ENCODE peak calls at places on chromosomes 12 and 14, in seven cellular contexts. C is HS-5; J is effector memory CD4-positive, alpha-beta T cell; I is NCI-H2107; R is mucosa of descending colon; W is SW 1271; Y is MM.1S. K is an unnamed sample.

GRCh38 chr12:110246690-110247339 is 34.2 kb upstream of the ATP2A2 start:
- DNase-seq in C (no peak), W (no peak), J (no peak), Y (no peak), R (no peak), I (no peak), K (no peak)

GRCh38 chr12:105222326-105222655 is 13.7 kb downstream of the APPL2 start:
- DNase-seq in J (no peak), R (no peak), Y (no peak), I (no peak), W (no peak), C (no peak), K (no peak)

GRCh38 chr14:90621205-90621600 is 195.0 kb downstream of the TTC7B start:
- DNase-seq in Y (no peak), R (no peak), I (peak), W (no peak), C (no peak), J (no peak), K (no peak)

GRCh38 chr14:96245710-96246534 is 10.1 kb upstream of the BDKRB1 start:
- DNase-seq in I (peak), J (no peak), Y (no peak), C (no peak), R (no peak), W (no peak), K (no peak)

GRCh38 chr12:101685121-101685520 is 12.3 kb upstream of the CHPT1 start:
- DNase-seq in I (no peak), W (no peak), C (no peak), R (no peak), Y (no peak), J (no peak), K (no peak)

GRCh38 chr14:76780360-76780759 is 19.1 kb downstream of the VASH1 start:
- DNase-seq in R (no peak), C (no peak), J (no peak), Y (no peak), I (no peak), W (no peak), K (no peak)

GRCh38 chr12:52032431-52032796 is 18.8 kb upstream of the NR4A1 start:
- DNase-seq in W (no peak), J (no peak), Y (no peak), C (no peak), I (no peak), R (no peak), K (no peak)

GRCh38 chr12:25840678-25841077 is 117.8 kb upstream of the RASSF8 start:
- DNase-seq in R (no peak), J (no peak), I (no peak), W (no peak), C (no peak), Y (no peak), K (no peak)

GRCh38 chr12:119990382-119990874 is 1.4 kb downstream of the BICDL1 start:
- DNase-seq in Y (no peak), C (no peak), J (no peak), I (no peak), R (no peak), W (no peak), K (no peak)

GRCh38 chr12:48027183-48028002 is 23.1 kb upstream of the COL2A1 start:
- DNase-seq in I (no peak), W (no peak), R (no peak), Y (no peak), C (no peak), J (no peak), K (no peak)

GRCh38 chr12:96383991-96384390 is 16.2 kb downstream of the CDK17 start:
- DNase-seq in R (no peak), Y (no peak), C (no peak), I (no peak), W (no peak), J (no peak), K (no peak)

GRCh38 chr12:27434673-27435565 is 11.6 kb upstream of the SMCO2 start:
- DNase-seq in C (no peak), I (no peak), Y (no peak), J (no peak), R (no peak), W (no peak), K (no peak)

GRCh38 chr12:31228811-31229792 is 96.8 kb downstream of the SINHCAF start:
- DNase-seq in C (no peak), J (no peak), I (no peak), Y (no peak), W (no peak), R (peak), K (no peak)

GRCh38 chr14:40221428-40221827 is 789.2 kb upstream of the FBXO33 start:
- DNase-seq in R (no peak), Y (no peak), W (no peak), C (no peak), J (no peak), I (no peak), K (no peak)

GRCh38 chr12:49201595-49202295 is 12.9 kb upstream of the TUBA1A start:
- DNase-seq in I (peak), C (no peak), Y (no peak), J (no peak), W (no peak), R (no peak), K (peak)

GRCh38 chr14:22887990-22888378 is 5.0 kb downstream of the REM2 start:
- DNase-seq in C (no peak), J (no peak), R (peak), W (no peak), Y (peak), I (peak), K (no peak)

GRCh38 chr14:103748539-103748867 is 32.9 kb downstream of the ZFYVE21 start:
- DNase-seq in C (no peak), I (peak), J (no peak), Y (peak), W (no peak), R (no peak), K (no peak)

K was measured in NCI-H526.